ENCODE peak calls at places on chromosome 5, in eight cellular contexts. C, M, V, K, H, P, Q and O are unnamed samples.

GRCh38 chr5:68446487-68446894 is 230.9 kb downstream of the PIK3R1 start:
- DNase-seq in C (no peak), M (no peak), V (no peak), K (no peak), H (no peak), P (no peak), Q (no peak), O (no peak)

GRCh38 chr5:24363789-24364534 is 280.8 kb downstream of the CDH10 start:
- DNase-seq in C (no peak), M (no peak), V (no peak), K (no peak), H (peak; percentile 7), P (no peak), Q (no peak), O (no peak)

GRCh38 chr5:73777192-73777591 is 151.2 kb downstream of the ARHGEF28 start:
- DNase-seq in C (no peak), M (no peak), V (no peak), K (no peak), H (peak; percentile 77), P (no peak), Q (no peak), O (no peak)

GRCh38 chr5:63805151-63805550 is 157.1 kb downstream of the HTR1A start:
- DNase-seq in C (no peak), M (no peak), V (no peak), K (no peak), H (no peak), P (no peak), Q (no peak), O (no peak)

GRCh38 chr5:20497356-20497755 is 509.4 kb upstream of the CDH18 start:
- DNase-seq in C (no peak), M (no peak), V (no peak), K (no peak), H (no peak), P (no peak), Q (no peak), O (no peak)

GRCh38 chr5:153974131-153974812 is 64.4 kb downstream of the FAM114A2 start:
- DNase-seq in C (peak; percentile 17), M (peak; percentile 25), V (peak; percentile 43), K (peak; percentile 60), H (peak; percentile 77), P (no peak), Q (peak; percentile 71), O (peak; percentile 25)

GRCh38 chr5:137200906-137201305 is 298.2 kb downstream of the SPOCK1 start:
- DNase-seq in C (no peak), M (no peak), V (no peak), K (no peak), H (no peak), P (no peak), Q (no peak), O (no peak)

GRCh38 chr5:137122558-137122957 is 376.6 kb downstream of the SPOCK1 start:
- DNase-seq in C (no peak), M (no peak), V (no peak), K (no peak), H (no peak), P (no peak), Q (no peak), O (no peak)

GRCh38 chr5:172918421-172919371 is 40.5 kb upstream of the RPL26L1 start:
- DNase-seq in C (peak; percentile 91), M (no peak), V (no peak), K (no peak), H (no peak), P (no peak), Q (no peak), O (no peak)

GRCh38 chr5:98217138-98217537 is 556.3 kb upstream of the RGMB start:
- DNase-seq in C (no peak), M (no peak), V (no peak), K (no peak), H (no peak), P (no peak), Q (no peak), O (no peak)

GRCh38 chr5:139759219-139759721 is 36.3 kb upstream of the PSD2 start:
- DNase-seq in C (no peak), M (peak; percentile 88), V (no peak), K (no peak), H (no peak), P (peak; percentile 90), Q (no peak), O (no peak)

GRCh38 chr5:68368686-68369359 is 153.3 kb downstream of the PIK3R1 start:
- DNase-seq in C (no peak), M (no peak), V (peak; percentile 7), K (no peak), H (peak; percentile 58), P (no peak), Q (peak; percentile 17), O (no peak)

GRCh38 chr5:168356592-168356991 is 65.1 kb downstream of the WWC1 start:
- DNase-seq in C (no peak), M (no peak), V (no peak), K (no peak), H (no peak), P (no peak), Q (no peak), O (no peak)

GRCh38 chr5:129836321-129836720 is 67.9 kb upstream of the CHSY3 start:
- DNase-seq in C (no peak), M (no peak), V (no peak), K (no peak), H (no peak), P (no peak), Q (no peak), O (no peak)

GRCh38 chr5:173319610-173320100 is 8.6 kb downstream of the STC2 start:
- DNase-seq in C (no peak), M (no peak), V (no peak), K (no peak), H (no peak), P (no peak), Q (no peak), O (no peak)

GRCh38 chr5:60356716-60357115 is 343.2 kb downstream of the DEPDC1B start:
- DNase-seq in C (no peak), M (no peak), V (no peak), K (no peak), H (no peak), P (no peak), Q (no peak), O (no peak)

GRCh38 chr5:8997542-8998070 is 548.3 kb downstream of the SEMA5A start:
- DNase-seq in C (no peak), M (no peak), V (no peak), K (no peak), H (peak; percentile 51), P (no peak), Q (no peak), O (no peak)

GRCh38 chr5:169494383-169495251 is 89.0 kb upstream of the SPDL1 start:
- DNase-seq in C (no peak), M (no peak), V (no peak), K (no peak), H (no peak), P (no peak), Q (no peak), O (no peak)

GRCh38 chr5:181186022-181186421 is 19.0 kb downstream of the TRIM7 start:
- DNase-seq in C (no peak), M (no peak), V (no peak), K (no peak), H (no peak), P (no peak), Q (no peak), O (no peak)

GRCh38 chr5:170393235-170393634 is 4.1 kb upstream of the KCNMB1 start:
- DNase-seq in C (no peak), M (no peak), V (no peak), K (no peak), H (no peak), P (no peak), Q (no peak), O (no peak)

GRCh38 chr5:135163391-135163790 is 129.4 kb upstream of the PITX1 start:
- DNase-seq in C (no peak), M (no peak), V (no peak), K (no peak), H (no peak), P (no peak), Q (no peak), O (no peak)

GRCh38 chr5:92560698-92561361 is 1020.2 kb downstream of the NR2F1-AS1 start:
- DNase-seq in C (no peak), M (no peak), V (peak; percentile 89), K (no peak), H (no peak), P (no peak), Q (peak; percentile 31), O (no peak)

GRCh38 chr5:42715791-42716190 is 40.8 kb upstream of the CCDC152 start:
- DNase-seq in C (no peak), M (no peak), V (peak; percentile 70), K (no peak), H (no peak), P (no peak), Q (no peak), O (no peak)

GRCh38 chr5:50710838-50711237 is 44.4 kb downstream of the PARP8 start:
- DNase-seq in C (no peak), M (no peak), V (no peak), K (no peak), H (no peak), P (no peak), Q (no peak), O (no peak)

GRCh38 chr5:123814796-123815479 is 303.0 kb downstream of the CSNK1G3 start:
- DNase-seq in C (no peak), M (no peak), V (peak; percentile 74), K (no peak), H (no peak), P (no peak), Q (peak; percentile 16), O (no peak)

GRCh38 chr5:73299017-73299630 is 126.1 kb downstream of the TMEM174 start:
- DNase-seq in C (no peak), M (no peak), V (peak; percentile 44), K (peak; percentile 63), H (peak; percentile 77), P (peak; percentile 68), Q (no peak), O (no peak)

GRCh38 chr5:167759411-167759821 is 532.0 kb upstream of the WWC1 start:
- DNase-seq in C (no peak), M (no peak), V (peak; percentile 62), K (no peak), H (peak; percentile 100), P (no peak), Q (peak; percentile 20), O (no peak)

GRCh38 chr5:178205010-178205748 is 846 bp downstream of the HNRNPAB start:
- DNase-seq in C (peak; percentile 71), M (peak; percentile 84), V (peak; percentile 70), K (peak; percentile 72), H (peak; percentile 96), P (peak; percentile 95), Q (peak; percentile 82), O (peak; percentile 83)
- TF ChIP-seq CTCF in C (no peak), M (no peak), V (no peak), K (no peak), H (no peak), P (no peak), Q (no peak), O (no peak)

GRCh38 chr5:163079618-163080017 is 357.8 kb upstream of the CCNG1 start:
- DNase-seq in C (no peak), M (no peak), V (no peak), K (peak; percentile 7), H (no peak), P (no peak), Q (no peak), O (no peak)
- TF ChIP-seq CTCF in C (no peak), M (no peak), V (peak; percentile 24), K (peak; percentile 38), H (peak; percentile 44), P (no peak), Q (peak; percentile 19), O (no peak)

GRCh38 chr5:10521466-10522223 is 42.2 kb upstream of the ANKRD33B start:
- DNase-seq in C (no peak), M (no peak), V (no peak), K (no peak), H (no peak), P (peak; percentile 15), Q (no peak), O (no peak)
- TF ChIP-seq CTCF in C (no peak), M (peak; percentile 12), V (peak; percentile 51), K (peak; percentile 54), H (no peak), P (no peak), Q (peak; percentile 63), O (no peak)

GRCh38 chr5:65037845-65038815 is 269.4 kb downstream of the CWC27 start:
- DNase-seq in C (no peak), M (no peak), V (no peak), K (no peak), H (no peak), P (no peak), Q (no peak), O (peak; percentile 15)
- TF ChIP-seq CTCF in C (no peak), M (no peak), V (peak; percentile 23), K (no peak), H (no peak), P (peak; percentile 36), Q (peak; percentile 29), O (peak; percentile 23)